ENCODE peak calls at places on chromosomes 16 and 17, in four cellular contexts. One of them, this sample, is unnamed.

GRCh38 chr16:55809851-55810250 is 23.0 kb downstream of the CES1 start:
- DNase-seq in stomach: no peak
- DNase-seq in sigmoid colon: no peak
- DNase-seq in breast epithelium: no peak
- DNase-seq in this sample: no peak

GRCh38 chr17:596763-597644 is 117.6 kb downstream of the VPS53 start:
- DNase-seq in stomach: no peak
- DNase-seq in breast epithelium: no peak
- DNase-seq in sigmoid colon: no peak
- DNase-seq in this sample: no peak

GRCh38 chr17:44004077-44004760 is at the start of gene NAGS:
- DNase-seq in sigmoid colon: no peak
- DNase-seq in breast epithelium: no peak
- DNase-seq in stomach: no peak
- DNase-seq in this sample: no peak

GRCh38 chr16:23392223-23392600 is 60.8 kb downstream of the COG7 start:
- DNase-seq in breast epithelium: no peak
- DNase-seq in stomach: no peak
- DNase-seq in sigmoid colon: peak; percentile 59
- DNase-seq in this sample: no peak

GRCh38 chr16:3654249-3654991 is at the start of gene DNASE1:
- DNase-seq in sigmoid colon: peak; percentile 71
- DNase-seq in breast epithelium: no peak
- DNase-seq in stomach: peak; percentile 66
- DNase-seq in this sample: peak; percentile 26

GRCh38 chr16:48459167-48459566 is 74.0 kb upstream of the SIAH1 start:
- DNase-seq in stomach: no peak
- DNase-seq in breast epithelium: no peak
- DNase-seq in sigmoid colon: no peak
- DNase-seq in this sample: no peak

GRCh38 chr16:30972872-30973271 is 12.1 kb upstream of the HSD3B7 start:
- DNase-seq in stomach: no peak
- DNase-seq in breast epithelium: no peak
- DNase-seq in sigmoid colon: no peak
- DNase-seq in this sample: no peak

GRCh38 chr17:50589112-50589712 is 28.7 kb downstream of the CACNA1G start:
- DNase-seq in breast epithelium: no peak
- DNase-seq in sigmoid colon: no peak
- DNase-seq in stomach: peak; percentile 48
- DNase-seq in this sample: no peak

GRCh38 chr17:79243603-79243990 is 169.0 kb downstream of the ENGASE start:
- DNase-seq in stomach: no peak
- DNase-seq in breast epithelium: no peak
- DNase-seq in sigmoid colon: no peak
- DNase-seq in this sample: no peak

GRCh38 chr16:29308644-29309546 is 97.6 kb downstream of the NPIPB11 start:
- DNase-seq in sigmoid colon: peak; percentile 62
- DNase-seq in breast epithelium: no peak
- DNase-seq in stomach: no peak
- DNase-seq in this sample: no peak

GRCh38 chr17:77801545-77802332 is 156.8 kb upstream of the TNRC6C start:
- DNase-seq in breast epithelium: no peak
- DNase-seq in stomach: no peak
- DNase-seq in sigmoid colon: no peak
- DNase-seq in this sample: no peak

GRCh38 chr16:15639061-15639568 is 3.8 kb downstream of the MARF1 start:
- DNase-seq in sigmoid colon: no peak
- DNase-seq in stomach: no peak
- DNase-seq in breast epithelium: no peak
- DNase-seq in this sample: no peak

GRCh38 chr17:20172378-20172775 is 163.2 kb downstream of the SPECC1 start:
- DNase-seq in stomach: no peak
- DNase-seq in breast epithelium: no peak
- DNase-seq in sigmoid colon: no peak
- DNase-seq in this sample: no peak

GRCh38 chr16:31323959-31324629 is 30.9 kb upstream of the ITGAX start:
- DNase-seq in breast epithelium: no peak
- DNase-seq in sigmoid colon: no peak
- DNase-seq in stomach: no peak
- DNase-seq in this sample: no peak

GRCh38 chr17:28763137-28763799 is 19.5 kb downstream of the TRAF4 start:
- DNase-seq in breast epithelium: no peak
- DNase-seq in sigmoid colon: no peak
- DNase-seq in stomach: no peak
- DNase-seq in this sample: no peak

GRCh38 chr17:2962729-2963128 is 100.7 kb downstream of the OR1D5 start:
- DNase-seq in breast epithelium: no peak
- DNase-seq in sigmoid colon: no peak
- DNase-seq in stomach: no peak
- DNase-seq in this sample: no peak

GRCh38 chr16:72468582-72468981 is 296.6 kb upstream of the PMFBP1 start:
- DNase-seq in sigmoid colon: no peak
- DNase-seq in breast epithelium: no peak
- DNase-seq in stomach: no peak
- DNase-seq in this sample: no peak

GRCh38 chr17:58161566-58161965 is 5.2 kb upstream of the OR4D2 start:
- DNase-seq in stomach: no peak
- DNase-seq in sigmoid colon: no peak
- DNase-seq in breast epithelium: no peak
- DNase-seq in this sample: no peak

GRCh38 chr17:58158181-58158580 is 8.6 kb upstream of the OR4D2 start:
- DNase-seq in sigmoid colon: no peak
- DNase-seq in stomach: no peak
- DNase-seq in breast epithelium: no peak
- DNase-seq in this sample: no peak

GRCh38 chr17:58153046-58153445 is 4.9 kb downstream of the OR4D1 start:
- DNase-seq in sigmoid colon: no peak
- DNase-seq in stomach: no peak
- DNase-seq in breast epithelium: no peak
- DNase-seq in this sample: no peak

DNA sequence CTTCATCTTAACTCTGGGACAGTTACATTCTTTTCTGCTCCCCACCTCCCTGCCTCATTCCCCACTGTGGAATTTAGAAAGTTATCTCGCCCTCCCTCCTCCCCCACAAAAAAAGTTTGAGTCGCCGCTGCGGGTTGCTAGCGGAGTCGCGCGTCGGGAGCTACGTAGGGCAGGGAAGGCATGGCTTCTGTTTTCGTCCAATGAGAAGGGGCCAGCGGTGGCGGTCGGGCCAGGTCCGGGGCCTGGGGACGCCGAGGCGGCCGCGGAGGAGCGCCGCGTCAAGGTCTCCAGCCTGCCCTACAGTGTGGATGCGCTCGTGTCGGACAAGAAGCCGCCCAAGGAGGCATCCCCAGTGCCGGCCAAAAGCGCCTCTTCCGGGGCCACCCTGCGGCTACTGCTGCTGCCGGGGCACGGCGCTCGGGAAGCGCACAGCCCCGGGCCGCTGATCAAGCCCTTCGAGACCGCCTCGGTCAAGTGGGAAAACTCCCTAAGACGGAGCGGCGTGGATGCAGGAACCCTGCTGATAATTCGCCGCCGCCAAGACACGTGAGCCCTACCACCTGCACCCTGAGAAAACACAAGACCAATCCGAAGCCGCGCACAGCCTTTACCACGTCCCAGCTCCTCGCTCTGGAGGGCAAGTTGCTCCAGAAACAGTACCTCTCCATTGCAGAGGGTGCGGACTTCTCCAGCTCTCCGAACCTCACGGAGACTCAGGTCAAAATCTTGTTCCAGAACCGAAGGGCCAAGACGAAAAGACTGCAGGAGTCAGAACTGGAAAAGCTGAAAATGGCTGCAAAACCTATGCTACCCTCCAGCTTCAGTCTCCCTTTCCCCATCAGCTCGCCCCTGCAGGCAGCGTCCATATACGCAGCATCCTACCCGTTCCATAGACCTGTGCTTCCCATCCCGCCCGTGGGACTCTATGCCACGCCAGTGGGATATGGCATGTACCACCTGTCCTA is 8.9 kb downstream of the OR4D1 start:
- DNase-seq in breast epithelium: no peak
- DNase-seq in stomach: no peak
- DNase-seq in sigmoid colon: no peak
- DNase-seq in this sample: no peak
- H3K4me3 ChIP-seq in breast epithelium: peak overlapping the region; percentile 62
- H3K4me3 ChIP-seq in stomach: peak overlapping the region; percentile 48
- H3K4me3 ChIP-seq in sigmoid colon: peak overlapping the region; percentile 46
- H3K4me3 ChIP-seq in this sample: peak overlapping the region; percentile 3

GRCh38 chr17:15479697-15480096 is 12.3 kb upstream of the CDRT4 start:
- DNase-seq in sigmoid colon: peak; percentile 14
- DNase-seq in stomach: no peak
- DNase-seq in breast epithelium: no peak
- DNase-seq in this sample: no peak

GRCh38 chr17:15480209-15480608 is 12.8 kb upstream of the CDRT4 start:
- DNase-seq in sigmoid colon: peak; percentile 56
- DNase-seq in breast epithelium: no peak
- DNase-seq in stomach: no peak
- DNase-seq in this sample: no peak

GRCh38 chr17:15478845-15479244 is 11.4 kb upstream of the CDRT4 start:
- DNase-seq in sigmoid colon: peak; percentile 4
- DNase-seq in breast epithelium: no peak
- DNase-seq in stomach: no peak
- DNase-seq in this sample: no peak

GRCh38 chr17:15470536-15470935 is 3.1 kb upstream of the CDRT4 start:
- DNase-seq in stomach: no peak
- DNase-seq in breast epithelium: no peak
- DNase-seq in sigmoid colon: no peak
- DNase-seq in this sample: no peak

GRCh38 chr17:15475620-15476354 is 8.4 kb upstream of the CDRT4 start:
- DNase-seq in stomach: no peak
- DNase-seq in breast epithelium: no peak
- DNase-seq in sigmoid colon: peak; percentile 63
- DNase-seq in this sample: no peak
- TF ChIP-seq POLR2AphosphoS5 in stomach: peak; percentile 16
- TF ChIP-seq POLR2AphosphoS5 in breast epithelium: no peak
- TF ChIP-seq POLR2AphosphoS5 in sigmoid colon: peak; percentile 52
- TF ChIP-seq POLR2AphosphoS5 in this sample: no peak

GRCh38 chr16:81445143-81445922 is 725 bp downstream of the CMIP start:
- DNase-seq in breast epithelium: no peak
- DNase-seq in sigmoid colon: peak; percentile 78
- DNase-seq in stomach: peak; percentile 58
- DNase-seq in this sample: peak; percentile 6

GRCh38 chr16:81444448-81445121 is at the start of gene CMIP:
- DNase-seq in sigmoid colon: peak; percentile 93
- DNase-seq in breast epithelium: peak; percentile 66
- DNase-seq in stomach: peak; percentile 89
- DNase-seq in this sample: no peak

GRCh38 chr16:81442909-81443687 is 1.5 kb upstream of the CMIP start:
- DNase-seq in stomach: no peak
- DNase-seq in sigmoid colon: no peak
- DNase-seq in breast epithelium: no peak
- DNase-seq in this sample: no peak

GRCh38 chr16:81442220-81442908 is 2.2 kb upstream of the CMIP start:
- DNase-seq in breast epithelium: no peak
- DNase-seq in sigmoid colon: no peak
- DNase-seq in stomach: no peak
- DNase-seq in this sample: no peak

GRCh38 chr16:81443688-81444447 is 740 bp upstream of the CMIP start:
- DNase-seq in sigmoid colon: peak; percentile 79
- DNase-seq in breast epithelium: no peak
- DNase-seq in stomach: no peak
- DNase-seq in this sample: no peak
- TF ChIP-seq CTCF in sigmoid colon: no peak
- TF ChIP-seq CTCF in breast epithelium: no peak
- TF ChIP-seq CTCF in stomach: no peak
- TF ChIP-seq CTCF in this sample: no peak

GRCh38 chr16:77236063-77236511 is 36.9 kb downstream of the SYCE1L start:
- DNase-seq in breast epithelium: peak; percentile 72
- DNase-seq in sigmoid colon: peak; percentile 91
- DNase-seq in stomach: peak; percentile 90
- DNase-seq in this sample: peak; percentile 83
- H3K4me3 ChIP-seq in breast epithelium: peak overlapping the region; percentile 46
- H3K4me3 ChIP-seq in sigmoid colon: no peak overlapping the region
- H3K4me3 ChIP-seq in stomach: no peak overlapping the region
- H3K4me3 ChIP-seq in this sample: no peak overlapping the region

This sample was measured in HL-60.